ENCODE peak calls at places on chromosomes 7 and 10, in four cellular contexts. I, P, S and J are unnamed samples.

GRCh38 chr7:2713370-2713769 is 25.4 kb downstream of the AMZ1 start:
- DNase-seq in I (peak), P (no peak), S (no peak), J (peak)

GRCh38 chr10:36602374-36602773 is 523.0 kb upstream of the ANKRD30A start:
- DNase-seq in I (peak), P (peak), S (no peak), J (no peak)

GRCh38 chr10:27908231-27908630 is 90.6 kb downstream of the ODAD2 start:
- DNase-seq in I (no peak), P (no peak), S (no peak), J (no peak)

GRCh38 chr7:73769481-73770001 is 529 bp downstream of the CLDN3 start:
- DNase-seq in I (no peak), P (no peak), S (no peak), J (no peak)

GRCh38 chr10:101952196-101952595 is 103.8 kb downstream of the ARMH3 start:
- DNase-seq in I (no peak), P (no peak), S (no peak), J (no peak)

GRCh38 chr7:129393255-129393654 is 41.0 kb upstream of the STRIP2 start:
- DNase-seq in I (no peak), P (no peak), S (no peak), J (no peak)

GRCh38 chr7:118872568-118872967 is 648.1 kb downstream of the ANKRD7 start:
- DNase-seq in I (no peak), P (no peak), S (no peak), J (no peak)

GRCh38 chr7:23011222-23011924 is 2.6 kb downstream of the HYCC1 start:
- DNase-seq in I (no peak), P (no peak), S (no peak), J (no peak)

GRCh38 chr10:61987537-61987936 is 86.0 kb downstream of the ARID5B start:
- DNase-seq in I (no peak), P (no peak), S (no peak), J (no peak)
- H3K27ac ChIP-seq in I (no peak), P (no peak), S (no peak), J (peak)

DNA sequence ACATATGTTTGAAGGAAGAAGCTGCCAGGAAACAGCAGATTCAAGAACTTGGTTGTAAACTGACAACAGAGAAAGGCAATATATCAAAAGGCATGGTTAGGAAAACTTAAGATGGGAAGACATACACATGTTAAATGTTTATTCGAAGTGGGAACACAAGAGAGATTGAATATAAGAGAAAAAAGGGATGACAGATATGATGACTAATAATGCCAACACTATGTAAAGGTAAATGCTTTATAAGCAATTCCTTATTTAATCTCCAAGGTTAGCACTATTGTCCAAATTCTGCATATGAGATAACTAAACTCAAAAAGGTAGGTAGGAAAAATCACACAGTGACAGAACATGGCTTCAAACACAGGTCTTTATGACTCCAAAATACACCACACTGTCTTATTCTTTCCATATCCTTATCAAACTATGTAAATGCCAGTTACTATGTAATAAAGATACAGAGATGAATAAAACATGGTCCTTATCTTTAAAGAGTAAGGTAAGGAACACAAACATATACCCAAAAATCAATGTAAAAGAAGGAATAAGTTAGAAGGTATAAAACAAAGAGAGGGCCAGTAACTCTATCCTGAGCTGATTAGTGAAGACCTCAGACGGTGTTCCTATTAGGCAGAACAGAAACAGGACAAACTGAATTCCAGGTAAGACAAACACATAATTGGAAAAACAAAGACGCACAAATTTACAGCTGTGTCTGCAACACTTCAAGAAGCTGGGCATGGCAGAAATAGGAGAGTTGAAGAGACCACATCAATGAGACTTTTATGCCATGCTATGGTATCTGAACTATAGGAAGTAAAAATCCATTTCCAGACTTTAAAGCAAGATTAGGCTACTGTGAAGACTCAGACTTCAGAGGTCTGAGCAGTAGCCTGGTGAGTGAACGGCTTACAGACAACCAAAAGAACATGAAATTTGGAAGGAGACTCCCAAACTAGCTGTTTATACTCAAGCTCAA is 56.1 kb downstream of the ABI1 start:
- DNase-seq in I (no peak), P (no peak), S (no peak), J (no peak)
- H3K27ac ChIP-seq in I (no peak), P (no peak), S (no peak), J (no peak)

GRCh38 chr7:143285454-143285756 is 647 bp downstream of the TMEM139 start:
- DNase-seq in I (no peak), P (peak), S (no peak), J (no peak)
- H3K27ac ChIP-seq in I (no peak), P (peak), S (peak), J (peak)

DNA sequence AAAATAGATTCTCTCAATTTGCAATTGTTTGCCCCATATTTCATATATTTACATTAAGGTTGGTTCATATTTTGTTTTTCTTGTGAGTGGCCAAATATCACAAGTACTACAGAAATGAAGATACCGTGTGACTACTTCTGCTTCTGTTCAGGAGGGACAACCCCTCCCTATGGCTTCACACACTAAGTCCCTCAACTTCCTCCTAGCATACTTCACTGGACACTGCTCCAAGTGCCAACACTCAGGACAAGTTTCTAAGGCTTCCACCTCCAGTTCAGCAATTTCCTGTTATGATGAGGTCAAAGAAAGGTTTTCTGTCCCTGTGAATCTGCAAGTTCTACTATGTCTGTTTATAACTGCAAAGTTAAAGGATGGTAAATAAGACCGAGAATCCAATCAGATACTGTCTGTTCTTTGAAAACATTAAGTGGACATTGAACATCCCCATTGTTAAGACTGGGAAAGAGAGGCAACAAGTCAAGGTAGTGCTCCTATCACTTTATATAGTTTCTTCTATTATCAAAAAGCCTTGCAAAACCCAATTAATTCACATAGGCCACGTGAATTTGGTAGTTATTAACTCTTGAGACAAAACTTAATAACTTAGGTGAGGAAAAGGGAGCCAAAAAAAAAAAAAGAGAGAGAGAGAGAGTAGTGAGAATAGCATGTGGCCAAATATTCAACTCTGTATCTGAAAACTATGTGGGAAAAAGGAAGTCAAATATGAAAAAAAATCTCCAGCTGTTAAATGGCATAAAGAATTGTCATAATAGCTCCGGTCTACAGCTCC is 81.3 kb upstream of the DKK1 start:
- DNase-seq in I (no peak), P (peak), S (no peak), J (no peak)
- H3K27ac ChIP-seq in I (no peak), P (peak), S (no peak), J (no peak)